ENCODE peak calls at places on chromosomes 4 and X, in six cellular contexts. N is ovary, S is tibial nerve, E is lower leg skin, O is A549, D is HCT116. V is an unnamed sample.

GRCh38 chrX:39163585-39163984 is 362.3 kb downstream of the MID1IP1 start:
- DNase-seq in N (no peak), S (no peak), E (no peak), O (no peak), D (no peak), V (no peak)

GRCh38 chrX:23269923-23270322 is 64.7 kb upstream of the PTCHD1 start:
- DNase-seq in N (no peak), S (no peak), E (no peak), O (no peak), D (no peak), V (no peak)

GRCh38 chr4:122156819-122157218 is 4.7 kb downstream of the BLTP1 start:
- DNase-seq in N (no peak), S (no peak), E (no peak), O (no peak), D (no peak), V (no peak)

GRCh38 chr4:100008048-100008447 is 58.0 kb upstream of the H2AZ1 start:
- DNase-seq in N (no peak), S (no peak), E (no peak), O (peak; percentile 9), D (no peak), V (no peak)

GRCh38 chrX:17459008-17459407 is 84.0 kb downstream of the NHS start:
- DNase-seq in N (peak; percentile 36), S (peak; percentile 35), E (peak; percentile 54), O (no peak), D (no peak), V (no peak)

GRCh38 chr4:617644-618330 is 7.6 kb upstream of the PDE6B start:
- DNase-seq in N (no peak), S (no peak), E (no peak), O (no peak), D (no peak), V (no peak)

GRCh38 chr4:152510349-152511147 is 25.3 kb downstream of the FBXW7 start:
- DNase-seq in N (no peak), S (no peak), E (no peak), O (no peak), D (no peak), V (no peak)

GRCh38 chr4:124183926-124184325 is 528.6 kb downstream of the ANKRD50 start:
- DNase-seq in N (no peak), S (no peak), E (no peak), O (no peak), D (no peak), V (no peak)

GRCh38 chrX:37910186-37910585 is 62.8 kb upstream of the DYNLT3 start:
- DNase-seq in N (no peak), S (no peak), E (no peak), O (no peak), D (no peak), V (no peak)

GRCh38 chrX:37906357-37906756 is 59.0 kb upstream of the DYNLT3 start:
- DNase-seq in N (no peak), S (no peak), E (no peak), O (no peak), D (no peak), V (no peak)

GRCh38 chrX:37904833-37905232 is 57.5 kb upstream of the DYNLT3 start:
- DNase-seq in N (no peak), S (no peak), E (no peak), O (peak; percentile 37), D (no peak), V (no peak)

DNA sequence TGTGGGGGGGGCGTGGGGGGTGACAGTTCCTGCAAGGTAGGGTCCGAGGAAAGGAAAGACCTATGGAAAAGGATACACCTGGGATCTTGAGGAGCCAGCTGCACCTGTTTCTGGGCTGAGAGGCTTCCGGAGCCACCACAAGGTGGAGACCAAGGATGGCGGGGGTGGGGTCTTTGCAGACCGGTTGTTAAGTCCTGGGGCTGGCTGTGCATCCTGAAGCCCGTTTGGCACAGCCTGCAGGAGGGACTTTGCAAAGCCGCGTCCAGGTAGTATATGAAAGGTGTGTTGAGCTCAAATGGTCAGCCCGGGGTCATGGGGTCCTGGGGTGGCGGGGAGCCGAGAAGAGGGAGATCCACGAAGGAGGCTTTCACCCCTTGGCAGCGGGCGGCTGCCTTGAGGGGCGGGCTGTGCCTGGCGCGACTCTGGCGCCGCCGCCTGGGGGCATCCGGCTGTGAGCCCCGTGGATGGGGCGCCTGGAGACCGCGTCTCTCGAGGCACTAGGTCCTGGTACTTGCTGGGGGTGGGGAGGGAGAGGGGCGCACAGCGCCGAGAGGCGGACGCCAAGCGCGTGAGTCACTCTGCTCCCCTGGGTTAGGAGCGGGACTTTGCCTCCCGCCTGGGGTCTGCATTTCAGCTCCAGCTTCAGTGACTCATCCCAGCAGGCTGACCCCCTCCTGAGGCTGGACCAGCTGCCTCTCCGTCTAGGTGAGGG is 58.2 kb upstream of the DYNLT3 start:
- DNase-seq in N (no peak), S (no peak), E (no peak), O (peak; percentile 45), D (no peak), V (no peak)
- TF ChIP-seq CTCF in N (no peak), S (no peak), E (no peak), O (peak; percentile 45), D (no peak), V (no peak)

DNA sequence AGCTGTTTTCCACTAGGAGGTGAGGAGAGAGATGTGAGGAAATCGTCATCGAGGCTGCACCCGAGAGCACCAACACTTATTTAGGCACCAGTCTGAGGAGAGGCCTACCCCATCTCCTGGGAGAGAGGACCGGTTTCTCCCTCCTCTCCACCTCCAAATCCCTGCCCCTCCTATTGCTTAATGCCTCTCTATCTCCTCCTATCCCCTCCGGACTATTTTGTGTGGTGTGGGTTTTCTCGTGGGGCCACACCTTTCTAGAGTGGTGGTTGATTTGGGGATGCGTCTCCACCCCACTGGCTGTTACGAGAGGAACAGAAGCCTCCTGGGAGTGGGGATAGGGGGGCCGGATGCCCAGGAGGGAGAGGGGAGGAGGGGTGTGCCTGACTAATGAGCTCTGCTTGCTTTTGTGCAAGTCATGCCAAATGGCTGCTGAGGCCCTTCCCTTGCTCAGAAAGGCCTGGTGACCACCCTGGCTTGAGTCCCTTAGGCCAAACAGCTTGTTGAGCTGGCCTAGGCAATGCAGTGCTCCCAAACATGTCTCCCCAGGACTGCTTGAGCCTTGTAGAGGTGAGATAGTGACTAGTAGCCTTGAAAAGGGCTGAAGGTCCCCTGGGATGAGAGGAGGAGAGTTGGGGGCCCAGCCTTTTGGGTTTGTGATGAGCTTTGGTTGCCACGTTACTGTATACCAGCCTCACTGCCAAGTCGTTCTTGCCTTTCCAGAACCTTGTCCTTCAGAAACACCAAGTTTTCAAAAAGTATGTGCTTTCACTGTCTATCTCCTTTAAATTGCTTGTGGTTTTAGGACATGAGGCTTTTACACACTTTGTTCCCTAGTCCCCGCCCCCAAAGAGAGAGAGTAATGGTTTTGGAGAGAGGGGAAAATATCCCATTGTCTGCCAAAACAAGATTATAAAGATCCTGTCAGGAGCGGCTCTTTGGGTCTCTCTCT is 1.2 kb downstream of the MSN start:
- DNase-seq in N (peak; percentile 79), S (peak; percentile 32), E (peak; percentile 53), O (peak; percentile 77), D (peak; percentile 29), V (peak; percentile 12)
- TF ChIP-seq POLR2A in N (peak; percentile 35), S (peak; percentile 22), E (no peak), O (no peak), D (no peak), V (peak; percentile 57)

DNA sequence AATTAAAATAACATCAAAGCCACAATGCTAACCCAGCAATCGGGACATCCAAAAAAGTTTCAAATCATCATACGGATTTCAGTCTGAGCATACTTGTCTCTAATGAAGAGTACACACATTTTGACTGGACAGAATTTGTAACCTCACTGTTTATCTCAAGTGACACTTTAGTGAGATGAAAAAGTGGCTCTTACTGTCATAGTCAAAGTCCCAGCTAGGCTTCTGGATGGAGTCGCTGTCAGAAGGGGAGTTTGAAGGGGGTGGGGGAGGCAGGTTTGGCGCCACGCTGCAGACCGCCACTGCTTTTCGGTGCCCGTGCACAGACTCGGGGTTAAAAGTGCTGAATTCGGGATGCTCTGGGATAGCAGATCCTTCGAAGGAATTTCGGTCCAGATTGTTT is 41.0 kb upstream of the MTNR1A start:
- DNase-seq in N (no peak), S (no peak), E (no peak), O (no peak), D (no peak), V (no peak)
- TF ChIP-seq CTCF in N (no peak), S (no peak), E (no peak), O (no peak), D (no peak), V (no peak)

GRCh38 chr4:2928242-2929155 is 34.7 kb downstream of the NOP14 start:
- DNase-seq in N (no peak), S (no peak), E (no peak), O (no peak), D (no peak), V (no peak)

GRCh38 chr4:2930135-2930805 is 32.9 kb downstream of the NOP14 start:
- DNase-seq in N (no peak), S (no peak), E (no peak), O (no peak), D (no peak), V (no peak)

GRCh38 chr4:2927696-2928075 is 35.5 kb downstream of the NOP14 start:
- DNase-seq in N (no peak), S (no peak), E (no peak), O (no peak), D (no peak), V (no peak)

GRCh38 chr4:2930821-2931764 is 32.1 kb downstream of the NOP14 start:
- DNase-seq in N (peak; percentile 21), S (no peak), E (no peak), O (no peak), D (no peak), V (no peak)

DNA sequence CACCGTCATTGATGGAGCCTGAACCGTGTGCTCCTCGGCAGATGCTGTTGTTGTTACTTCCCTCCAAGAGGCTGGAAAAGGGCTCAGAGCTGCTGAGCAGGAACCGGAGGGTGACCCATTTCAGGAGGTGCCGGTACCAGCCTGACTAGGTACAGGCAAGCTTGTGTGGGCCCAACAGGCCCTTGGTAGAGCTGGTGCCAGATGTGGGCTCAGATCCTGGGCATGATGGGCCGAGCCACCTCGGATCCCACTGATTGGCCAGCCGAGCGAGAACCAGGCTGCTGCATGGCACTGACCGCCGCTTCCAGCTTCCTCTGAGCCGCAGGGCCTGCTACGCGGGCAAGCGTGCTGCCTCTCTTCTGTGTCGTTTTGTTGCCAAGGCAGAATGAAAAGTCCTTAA is 33.7 kb downstream of the NOP14 start:
- DNase-seq in N (no peak), S (no peak), E (no peak), O (no peak), D (no peak), V (no peak)
- TF ChIP-seq POLR2A in N (no peak), S (no peak), E (no peak), O (no peak), D (no peak), V (no peak)

GRCh38 chrX:7191681-7192110 is 43.7 kb upstream of the PUDP start:
- DNase-seq in N (no peak), S (no peak), E (no peak), O (peak; percentile 4), D (no peak), V (no peak)

GRCh38 chrX:7192871-7193270 is 44.9 kb upstream of the PUDP start:
- DNase-seq in N (no peak), S (no peak), E (no peak), O (no peak), D (no peak), V (no peak)

GRCh38 chrX:7194606-7195005 is 46.7 kb upstream of the PUDP start:
- DNase-seq in N (no peak), S (no peak), E (no peak), O (no peak), D (no peak), V (no peak)

DNA sequence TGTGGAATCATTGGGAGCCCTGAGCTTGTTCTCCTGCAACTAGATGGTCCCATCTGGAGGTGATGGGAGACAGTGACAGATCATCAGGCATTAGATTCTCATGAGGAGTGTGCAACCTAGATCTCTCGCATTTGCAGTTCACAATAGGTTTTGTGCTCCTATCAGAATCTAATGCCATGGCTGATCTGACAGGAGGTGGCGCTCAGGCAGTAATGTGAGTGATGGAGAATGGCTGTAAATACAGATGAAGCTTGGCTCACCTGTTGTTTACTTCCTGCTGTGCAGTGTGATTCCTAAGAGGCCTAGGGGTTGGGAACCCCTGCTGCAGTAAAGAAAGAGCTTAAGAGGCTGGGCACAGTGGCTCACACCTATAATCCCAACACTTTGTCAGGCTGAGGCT is 42.2 kb upstream of the PUDP start:
- DNase-seq in N (no peak), S (no peak), E (no peak), O (no peak), D (no peak), V (no peak)
- TF ChIP-seq CTCF in N (no peak), S (no peak), E (no peak), O (no peak), D (no peak), V (no peak)